ENCODE peak calls at places on chromosomes 11 and 22, in four cellular contexts. F, A, L and E are unnamed samples.
A peak's percentile ranks its signal among the peaks of the same experiment; 100 is the strongest.

GRCh38 chr11:19080579-19080993 is 20.1 kb upstream of the MRGPRX2 start:
- DNase-seq in F (peak; percentile 94), A (no peak), L (no peak), E (peak; percentile 25)

GRCh38 chr11:58562375-58562800 is 13.3 kb downstream of the LPXN start:
- DNase-seq in A (no peak), F (no peak), L (no peak), E (peak; percentile 24)

GRCh38 chr22:42296381-42296853 is 26.0 kb upstream of the TCF20 start:
- DNase-seq in A (peak; percentile 66), L (peak; percentile 66), F (no peak), E (peak; percentile 53)

GRCh38 chr11:501001-501682 is 5.9 kb downstream of the RNH1 start:
- DNase-seq in F (no peak), A (no peak), L (no peak), E (no peak)

GRCh38 chr11:117834838-117835443 is 10.4 kb upstream of the FXYD2 start:
- DNase-seq in L (no peak), A (no peak), F (no peak), E (no peak)

GRCh38 chr22:41243361-41243760 is 2.6 kb upstream of the CHADL start:
- DNase-seq in L (no peak), A (no peak), F (no peak), E (no peak)

GRCh38 chr22:43411981-43412807 is at the start of gene MPPED1:
- DNase-seq in F (no peak), L (peak; percentile 47), A (no peak), E (no peak)

GRCh38 chr11:113375402-113375801 is 12.2 kb upstream of the ANKK1 start:
- DNase-seq in L (no peak), F (no peak), A (no peak), E (no peak)

GRCh38 chr11:1927151-1928037 is 7.9 kb downstream of the TNNT3 start:
- DNase-seq in A (no peak), L (no peak), F (no peak), E (peak; percentile 72)

GRCh38 chr11:11215944-11216343 is 137.1 kb downstream of the CSNK2A3 start:
- DNase-seq in L (no peak), A (no peak), F (no peak), E (no peak)

GRCh38 chr11:114251797-114252327 is 44.3 kb upstream of the NNMT start:
- DNase-seq in A (no peak), L (peak; percentile 74), F (no peak), E (no peak)

GRCh38 chr11:128365044-128365443 is 222.3 kb downstream of the ETS1 start:
- DNase-seq in L (peak; percentile 50), A (peak; percentile 51), F (peak; percentile 63), E (peak; percentile 80)

GRCh38 chr22:38163844-38164577 is 17.6 kb downstream of the PLA2G6 start:
- DNase-seq in L (no peak), A (no peak), F (no peak), E (peak; percentile 74)

GRCh38 chr11:79439430-79439892 is 1.4 kb downstream of the TENM4 start:
- DNase-seq in F (peak; percentile 60), L (no peak), A (no peak), E (peak; percentile 27)

GRCh38 chr22:45678961-45679912 is 7.6 kb downstream of the ATXN10 start:
- DNase-seq in L (no peak), A (no peak), F (peak; percentile 87), E (no peak)

GRCh38 chr11:128574576-128575011 is 12.8 kb downstream of the ETS1 start:
- DNase-seq in F (peak; percentile 41), A (no peak), L (no peak), E (no peak)

GRCh38 chr11:79708319-79708928 is 267.6 kb upstream of the TENM4 start:
- DNase-seq in L (peak; percentile 79), F (peak; percentile 26), A (peak; percentile 74), E (peak; percentile 63)

GRCh38 chr11:15471028-15471708 is 356.4 kb downstream of the INSC start:
- DNase-seq in L (no peak), A (no peak), F (no peak), E (peak; percentile 28)

GRCh38 chr11:47225552-47226137 is 10.9 kb downstream of the DDB2 start:
- DNase-seq in L (no peak), F (no peak), A (no peak), E (no peak)

GRCh38 chr22:47092896-47093311 is 330.5 kb downstream of the TBC1D22A start:
- DNase-seq in F (peak; percentile 89), L (no peak), A (peak; percentile 48), E (no peak)

GRCh38 chr11:86551693-86552092 is 120.7 kb downstream of the ME3 start:
- DNase-seq in A (no peak), L (no peak), F (no peak), E (peak; percentile 44)

GRCh38 chr22:28283025-28283654 is 364.1 kb upstream of the PITPNB start:
- DNase-seq in L (no peak), F (peak; percentile 82), A (peak; percentile 15), E (no peak)

GRCh38 chr11:94732617-94733292 is 35.4 kb upstream of the AMOTL1 start:
- DNase-seq in L (no peak), A (no peak), F (peak; percentile 79), E (no peak)

GRCh38 chr11:96340555-96340885 is 2.5 kb downstream of the MAML2 start:
- DNase-seq in F (peak; percentile 60), A (no peak), L (no peak), E (no peak)

GRCh38 chr22:32584650-32585049 is 110.0 kb downstream of the FBXO7 start:
- DNase-seq in A (no peak), F (peak; percentile 72), L (no peak), E (no peak)

GRCh38 chr22:22884010-22884887 is 3.4 kb upstream of the IGLL5 start:
- DNase-seq in L (peak; percentile 88), A (peak; percentile 65), F (peak; percentile 12), E (peak; percentile 82)

GRCh38 chr22:40436460-40437431 is 66.4 kb downstream of the SGSM3 start:
- DNase-seq in F (peak; percentile 63), L (peak; percentile 79), A (peak; percentile 50), E (peak; percentile 74)

GRCh38 chr22:20862540-20862939 is 3.7 kb downstream of the SNAP29 start:
- DNase-seq in L (no peak), F (no peak), A (no peak), E (no peak)

GRCh38 chr22:20180245-20180630 is 29.4 kb upstream of the CCDC188 start:
- DNase-seq in L (peak; percentile 39), A (no peak), F (no peak), E (no peak)

GRCh38 chr11:44775366-44776356 is 48.9 kb downstream of the TSPAN18 start:
- DNase-seq in L (peak; percentile 91), F (peak; percentile 26), A (peak; percentile 90), E (peak; percentile 68)

GRCh38 chr22:19820880-19821522 is 33.7 kb downstream of the GNB1L start:
- DNase-seq in F (no peak), A (no peak), L (peak; percentile 47), E (peak; percentile 3)

GRCh38 chr22:16783930-16784354 is 41.3 kb downstream of the XKR3 start:
- DNase-seq in A (peak; percentile 7), L (peak; percentile 71), F (no peak), E (peak; percentile 3)

GRCh38 chr11:75437966-75438659 is 5.1 kb upstream of the KLHL35 start:
- DNase-seq in L (no peak), A (no peak), F (no peak), E (no peak)

GRCh38 chr11:1978865-1979473 is 18.7 kb downstream of the H19 start:
- DNase-seq in F (no peak), L (no peak), A (no peak), E (no peak)

GRCh38 chr11:129960216-129961214 is 42.1 kb downstream of the PRDM10 start:
- DNase-seq in L (no peak), A (no peak), F (peak; percentile 95), E (peak; percentile 40)

DNA sequence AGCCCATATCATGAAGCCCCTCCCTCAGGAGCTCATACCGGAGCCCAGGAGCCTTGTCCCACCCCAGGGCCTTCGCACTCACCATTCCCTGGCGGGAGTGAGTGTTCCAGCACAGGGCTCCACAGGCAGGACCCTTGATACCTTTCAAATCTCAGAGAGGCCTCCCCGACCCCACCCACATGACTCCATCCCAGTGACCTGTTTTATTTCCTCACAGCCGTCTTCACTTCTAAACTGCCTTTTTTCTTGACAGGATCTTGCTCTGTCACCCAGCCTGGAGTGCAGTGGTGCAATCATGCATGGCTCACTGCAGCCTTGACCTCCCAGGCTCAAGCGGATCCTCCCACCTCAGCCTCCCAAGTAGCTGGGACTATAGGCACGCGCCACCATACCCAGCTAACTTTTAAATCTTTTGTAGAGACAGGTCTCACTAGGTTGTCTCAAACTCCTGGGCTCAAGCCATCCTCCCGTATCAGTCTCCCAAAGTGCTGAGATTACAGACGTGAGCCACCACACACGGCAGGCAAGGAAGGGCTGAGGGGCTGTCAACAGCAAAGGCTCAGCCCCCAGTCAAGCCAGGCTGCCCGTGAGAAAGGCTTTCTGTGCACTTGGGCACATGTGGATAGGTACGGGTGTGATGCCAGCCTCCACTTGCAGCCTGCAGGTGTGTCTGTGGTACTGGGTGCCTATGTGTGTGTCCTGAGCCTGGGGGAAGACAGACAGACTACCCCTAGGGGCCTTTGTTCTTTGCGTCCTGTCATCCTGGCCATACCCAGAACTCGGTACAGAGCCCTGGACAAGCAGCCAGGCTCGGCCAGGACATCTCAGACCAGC is 9.3 kb downstream of the RPL3 start:
- DNase-seq in F (no peak), L (no peak), A (peak; percentile 47), E (no peak)
- H3K27ac ChIP-seq in F (peak overlapping the region; percentile 81), L (peak overlapping the region; percentile 91), A (peak overlapping the region; percentile 79), E (peak overlapping the region; percentile 74)

DNA sequence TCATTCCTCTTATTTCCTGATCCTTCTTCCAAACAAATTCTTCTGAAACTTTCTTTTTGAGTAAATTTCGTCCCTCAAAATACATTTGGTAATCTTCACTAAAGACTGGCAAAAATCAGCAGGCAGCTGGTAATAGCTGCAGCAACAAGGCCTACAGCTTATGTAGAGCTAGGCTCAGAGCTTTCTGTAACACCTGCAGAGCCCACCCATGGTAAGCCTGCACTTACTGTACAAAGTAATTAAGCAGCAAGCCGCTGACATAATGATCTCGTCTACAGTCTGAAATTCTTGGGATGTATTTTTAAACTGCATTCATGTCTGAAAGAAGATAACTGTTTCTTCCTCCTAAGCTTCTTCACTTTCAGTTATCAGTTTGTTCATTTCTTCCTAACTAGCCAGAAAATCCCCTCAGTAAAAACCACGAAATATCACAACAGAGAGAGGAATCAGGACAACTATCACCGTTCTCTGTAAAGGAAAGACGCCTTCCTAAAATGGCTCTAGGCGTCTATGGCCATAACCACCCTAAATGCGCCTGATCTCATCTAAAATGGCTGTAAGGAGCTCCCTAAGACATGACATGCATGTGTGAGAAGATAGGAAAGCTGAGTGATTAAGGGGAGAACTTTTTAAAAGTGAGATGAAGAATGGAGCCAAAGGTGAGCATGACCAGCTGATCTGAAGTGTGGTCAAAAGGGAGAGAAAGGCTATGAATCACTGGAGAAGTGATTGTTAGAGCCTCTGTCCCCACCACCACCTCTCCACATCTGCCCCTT is 56.2 kb downstream of the DENND5A start:
- DNase-seq in F (peak; percentile 58), L (no peak), A (no peak), E (no peak)
- TF ChIP-seq CTCF in F (no peak), L (no peak), A (no peak), E (no peak)

GRCh38 chr11:125372088-125372487 is 124.0 kb downstream of the FEZ1 start:
- DNase-seq in A (no peak), L (peak; percentile 43), F (no peak), E (no peak)

GRCh38 chr11:125368757-125369156 is 127.3 kb downstream of the FEZ1 start:
- DNase-seq in A (no peak), F (no peak), L (no peak), E (no peak)

GRCh38 chr11:125369808-125370207 is 126.3 kb downstream of the FEZ1 start:
- DNase-seq in F (no peak), A (no peak), L (peak; percentile 30), E (no peak)

GRCh38 chr11:125371451-125371935 is 124.6 kb downstream of the FEZ1 start:
- DNase-seq in F (no peak), A (no peak), L (peak; percentile 98), E (peak; percentile 39)

GRCh38 chr11:125370561-125371389 is 125.3 kb downstream of the FEZ1 start:
- DNase-seq in A (no peak), F (no peak), L (peak; percentile 24), E (no peak)
- TF ChIP-seq EZH2 in A (no peak), F (no peak), L (no peak), E (no peak)

GRCh38 chr11:12552677-12553076 is 121.5 kb upstream of the TEAD1 start:
- DNase-seq in A (no peak), F (peak; percentile 97), L (no peak), E (peak; percentile 39)
- H3K27ac ChIP-seq in A (no peak overlapping the region), F (no peak overlapping the region), L (no peak overlapping the region), E (peak overlapping the region; percentile 20)